ENCODE peak calls at places on chromosome 22, in five cellular contexts. L is tibial nerve, T is right lobe of liver, R is AG04450, X is cardiac muscle cell. M is an unnamed sample. For H3K9me3, the result is how much of the 10 kb centered on the place peaks cover.

GRCh38 chr22:37746366-37747089 is 49.7 kb downstream of the TRIOBP start:
- DNase-seq in L (no peak), X (peak), T (peak), R (no peak), M (no peak)

GRCh38 chr22:26587991-26588613 is 1.8 kb downstream of the TPST2 start:
- DNase-seq in L (no peak), R (no peak), T (no peak), X (no peak), M (no peak)

GRCh38 chr22:24282401-24282800 is 11.8 kb downstream of the SPECC1L start:
- DNase-seq in X (no peak), L (no peak), R (no peak), T (no peak), M (no peak)

GRCh38 chr22:37609240-37610152 is 862 bp downstream of the GGA1 start:
- DNase-seq in T (no peak), L (no peak), X (no peak), R (no peak), M (no peak)

GRCh38 chr22:25680049-25680448 is 61.9 kb upstream of the MYO18B start:
- DNase-seq in X (no peak), L (no peak), T (no peak), R (no peak), M (no peak)

GRCh38 chr22:23243006-23243573 is 62.8 kb downstream of the BCR start:
- DNase-seq in L (no peak), T (no peak), X (peak), R (no peak), M (peak)

GRCh38 chr22:37240240-37240940 is 3.7 kb downstream of the RAC2 start:
- DNase-seq in L (no peak), R (no peak), X (no peak), T (peak), M (no peak)

GRCh38 chr22:29079218-29079901 is 6.5 kb downstream of the KREMEN1 start:
- DNase-seq in X (no peak), T (no peak), L (no peak), R (no peak), M (no peak)

GRCh38 chr22:29810156-29810555 is 27.9 kb downstream of the ASCC2 start:
- DNase-seq in L (no peak), R (no peak), X (no peak), T (no peak), M (no peak)

GRCh38 chr22:36486619-36487384 is 5.4 kb upstream of the TXN2 start:
- DNase-seq in L (no peak), T (no peak), R (no peak), X (peak), M (no peak)

GRCh38 chr22:39967103-39967829 is 7.1 kb downstream of the TMA7B start:
- DNase-seq in L (no peak), R (no peak), X (no peak), T (peak), M (no peak)

GRCh38 chr22:38871360-38872171 is 450 bp downstream of the CBX6 start:
- DNase-seq in X (peak), L (no peak), R (no peak), T (peak), M (no peak)

GRCh38 chr22:27224485-27225364 is 567.3 kb downstream of the MIAT start:
- DNase-seq in T (no peak), R (no peak), L (no peak), X (no peak), M (no peak)

GRCh38 chr22:44743804-44744211 is 8.6 kb upstream of the ARHGAP8 start:
- DNase-seq in R (peak), T (no peak), X (no peak), L (no peak), M (no peak)

GRCh38 chr22:39129746-39130145 is 22.7 kb downstream of the CBX7 start:
- DNase-seq in X (no peak), R (no peak), T (no peak), L (no peak), M (no peak)

GRCh38 chr22:42895087-42895486 is 38.0 kb upstream of the ARFGAP3 start:
- DNase-seq in X (no peak), T (no peak), R (no peak), L (no peak), M (no peak)

GRCh38 chr22:38051900-38052862 is 5.0 kb upstream of the PICK1 start:
- DNase-seq in R (peak), X (peak), L (peak), T (peak), M (peak)

GRCh38 chr22:21866821-21867527 is 471 bp downstream of the MAPK1 start:
- DNase-seq in R (no peak), L (no peak), X (peak), T (peak), M (no peak)

GRCh38 chr22:40258463-40259046 is 80.8 kb downstream of the TNRC6B start:
- DNase-seq in X (no peak), L (no peak), T (no peak), R (no peak), M (no peak)

GRCh38 chr22:25013634-25014033 is 61.1 kb downstream of the KIAA1671 start:
- DNase-seq in X (no peak), L (no peak), R (no peak), T (no peak), M (no peak)

GRCh38 chr22:18088825-18089568 is 11.2 kb downstream of the PEX26 start:
- DNase-seq in X (no peak), L (no peak), R (no peak), T (no peak), M (no peak)

GRCh38 chr22:24433001-24433867 is 5.8 kb downstream of the ADORA2A start:
- DNase-seq in X (no peak), T (peak), L (no peak), R (no peak), M (no peak)

GRCh38 chr22:21443735-21444421 is 23.3 kb upstream of the TMEM191C start:
- DNase-seq in R (no peak), T (peak), X (no peak), L (peak), M (no peak)

GRCh38 chr22:20970939-20971657 is 4.0 kb downstream of the AIFM3 start:
- DNase-seq in L (no peak), X (no peak), R (no peak), T (no peak), M (no peak)

GRCh38 chr22:30665786-30666185 is 1.9 kb downstream of the DUSP18 start:
- DNase-seq in X (no peak), L (no peak), T (no peak), R (no peak), M (no peak)

GRCh38 chr22:49241174-49241851 is 586.4 kb downstream of the BRD1 start:
- DNase-seq in R (no peak), L (no peak), X (no peak), T (no peak), M (no peak)

GRCh38 chr22:49243335-49243734 is 584.3 kb downstream of the BRD1 start:
- DNase-seq in R (no peak), L (no peak), X (no peak), T (no peak), M (no peak)

GRCh38 chr22:49244466-49245420 is 582.9 kb downstream of the BRD1 start:
- DNase-seq in L (no peak), T (no peak), X (no peak), R (no peak), M (no peak)

GRCh38 chr22:49242480-49242879 is 585.2 kb downstream of the BRD1 start:
- DNase-seq in T (no peak), X (no peak), L (no peak), R (no peak), M (no peak)

DNA sequence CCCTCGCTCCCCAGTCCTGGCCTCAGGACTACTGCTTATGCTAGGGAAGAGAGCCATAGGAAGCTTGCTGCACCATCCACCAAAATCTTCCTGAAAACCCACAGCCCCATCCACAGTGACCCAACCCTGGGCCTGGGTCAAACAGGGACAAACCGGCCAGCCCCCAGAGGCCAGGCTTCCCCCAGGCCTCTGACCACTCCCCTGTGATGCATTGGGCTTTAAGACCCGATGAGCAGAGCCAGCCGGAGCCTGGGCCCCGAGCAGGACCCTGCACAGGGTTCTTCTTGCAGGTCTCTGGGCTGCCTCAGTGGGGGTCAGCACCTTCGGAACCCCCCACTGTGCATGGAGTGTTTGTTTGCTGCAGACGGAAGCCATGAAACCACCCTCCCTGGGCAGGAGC is 583.7 kb downstream of the BRD1 start:
- DNase-seq in L (no peak), X (no peak), R (no peak), T (no peak), M (no peak)
- H3K9me3 ChIP-seq in L (under half), X (under half), R (half or more), T (under half), M (under half)

DNA sequence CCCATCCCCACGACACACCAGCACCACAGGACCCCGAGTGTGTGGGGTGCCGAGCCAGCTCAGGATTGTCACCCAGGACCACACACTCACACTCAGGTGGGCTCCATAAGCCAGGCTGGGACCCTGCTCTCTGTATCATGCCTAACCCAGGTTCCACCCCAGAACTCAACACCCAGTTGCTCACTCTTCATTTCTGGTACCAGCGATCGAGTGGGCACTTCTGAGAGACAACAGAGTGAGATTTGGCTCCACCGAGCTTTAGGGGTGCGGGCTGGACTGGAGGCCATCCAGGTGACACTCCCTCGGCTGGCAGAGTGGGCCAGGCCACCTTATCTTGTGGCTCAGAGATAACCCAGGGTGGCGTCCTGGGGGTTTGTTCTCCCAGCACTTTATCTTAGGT is 1323.8 kb downstream of the BRD1 start:
- DNase-seq in L (no peak), R (no peak), X (no peak), T (no peak), M (no peak)
- H3K9me3 ChIP-seq in L (under half), R (half or more), X (under half), T (under half), M (under half)

GRCh38 chr22:47918276-47918928 is 1156.0 kb downstream of the TBC1D22A start:
- DNase-seq in T (no peak), L (no peak), X (no peak), R (no peak), M (no peak)
- H3K9me3 ChIP-seq in T (under half), L (under half), X (under half), R (half or more), M (under half)

DNA sequence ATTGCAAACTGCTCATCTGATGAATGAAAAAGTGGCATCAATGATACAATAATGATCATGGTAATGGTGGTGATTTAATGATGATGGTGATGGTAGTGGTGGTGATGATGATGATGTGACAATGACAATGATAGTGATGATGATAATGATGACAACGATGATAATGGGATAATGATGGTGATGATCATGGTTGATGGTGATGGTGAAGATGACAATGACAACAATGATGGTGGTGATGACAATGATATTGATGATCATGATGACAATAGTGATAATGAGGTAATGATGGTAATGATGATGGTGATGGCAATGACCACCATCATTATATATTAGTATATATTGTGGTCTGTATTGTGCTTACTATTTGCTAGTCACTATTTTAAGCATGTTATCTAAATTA is 474.3 kb downstream of the TBC1D22A start:
- DNase-seq in R (no peak), L (no peak), X (no peak), T (no peak), M (no peak)
- H3K9me3 ChIP-seq in R (under half), L (under half), X (under half), T (under half), M (under half)

M was measured in T-helper 17 cell.